ENCODE peak calls at places on chromosomes 1 and 21, in nine cellular contexts. I, Y, P, E, A, M, U, J and D are unnamed samples.

GRCh38 chr21:44924611-44925010 is 3.9 kb upstream of the ITGB2 start:
- DNase-seq in M (no peak), E (no peak), J (no peak), P (no peak), I (no peak), A (no peak), U (no peak), Y (no peak), D (no peak)

GRCh38 chr1:196593955-196594354 is 14.3 kb downstream of the KCNT2 start:
- DNase-seq in U (no peak), Y (no peak), A (no peak), J (no peak), I (no peak), P (no peak), E (no peak), M (no peak), D (no peak)

GRCh38 chr1:167333114-167333513 is 112.4 kb downstream of the POU2F1 start:
- DNase-seq in A (no peak), I (no peak), E (no peak), Y (no peak), M (no peak), P (no peak), J (no peak), U (no peak), D (no peak)

GRCh38 chr1:209805875-209806760 is at the start of gene IRF6:
- DNase-seq in M (peak; percentile 57), Y (peak; percentile 51), I (peak; percentile 96), A (peak; percentile 94), P (peak; percentile 37), J (peak; percentile 90), E (peak; percentile 33), U (peak; percentile 42), D (peak; percentile 41)

GRCh38 chr1:94422115-94422820 is 4.1 kb downstream of the ABCD3 start:
- DNase-seq in A (no peak), E (no peak), M (no peak), J (no peak), P (no peak), U (no peak), I (no peak), Y (peak; percentile 24), D (no peak)

GRCh38 chr1:230706887-230707731 is 6.8 kb downstream of the AGT start:
- DNase-seq in A (no peak), P (no peak), U (no peak), E (no peak), Y (no peak), J (no peak), M (no peak), I (no peak), D (no peak)

GRCh38 chr1:1938613-1939295 is 19.7 kb upstream of the TMEM52 start:
- DNase-seq in M (no peak), A (no peak), Y (no peak), I (no peak), U (no peak), P (no peak), E (no peak), J (no peak), D (no peak)

GRCh38 chr1:231039161-231040018 is 664 bp downstream of the FAM89A start:
- DNase-seq in J (no peak), E (peak; percentile 46), Y (peak; percentile 37), U (no peak), M (peak; percentile 26), I (peak; percentile 51), A (peak; percentile 58), P (no peak), D (no peak)

GRCh38 chr1:232980336-232980978 is 30.0 kb downstream of the NTPCR start:
- DNase-seq in M (no peak), U (no peak), P (no peak), Y (peak; percentile 23), E (no peak), J (no peak), I (no peak), A (no peak), D (no peak)

GRCh38 chr21:34836103-34836932 is 167.5 kb downstream of the CLIC6 start:
- DNase-seq in Y (peak; percentile 100), U (peak; percentile 53), J (peak; percentile 91), E (peak; percentile 60), A (peak; percentile 84), I (peak; percentile 67), M (no peak), P (peak; percentile 74), D (no peak)

GRCh38 chr1:61605607-61606321 is 119.2 kb downstream of the TM2D1 start:
- DNase-seq in E (no peak), M (no peak), J (no peak), P (no peak), I (no peak), U (no peak), A (no peak), Y (peak; percentile 15), D (no peak)

GRCh38 chr21:45258476-45258875 is 29.2 kb downstream of the POFUT2 start:
- DNase-seq in U (no peak), P (no peak), J (peak; percentile 54), E (no peak), I (no peak), A (peak; percentile 48), Y (no peak), M (no peak), D (no peak)

GRCh38 chr1:117967472-117967871 is 37.9 kb downstream of the WDR3 start:
- DNase-seq in E (no peak), I (no peak), U (no peak), A (no peak), M (no peak), Y (peak; percentile 65), P (no peak), J (no peak), D (no peak)

GRCh38 chr1:203717120-203717519 is 47.9 kb upstream of the LAX1 start:
- DNase-seq in Y (no peak), A (no peak), U (no peak), P (no peak), J (peak; percentile 2), I (no peak), E (no peak), M (no peak), D (no peak)

GRCh38 chr1:150971583-150972416 is 2.8 kb downstream of the CERS2 start:
- DNase-seq in I (no peak), M (no peak), E (no peak), U (no peak), P (no peak), J (no peak), Y (no peak), A (peak; percentile 65), D (no peak)

GRCh38 chr1:11767932-11768704 is 6.1 kb downstream of the C1orf167 start:
- DNase-seq in I (no peak), P (no peak), A (no peak), J (no peak), Y (no peak), E (no peak), M (no peak), U (no peak), D (no peak)

GRCh38 chr1:10899490-10900264 is 103.2 kb upstream of the CASZ1 start:
- DNase-seq in P (no peak), M (no peak), I (no peak), J (peak; percentile 59), E (no peak), U (no peak), A (no peak), Y (no peak), D (no peak)

GRCh38 chr21:29738730-29739129 is 201.1 kb downstream of the GRIK1 start:
- DNase-seq in E (no peak), A (no peak), Y (no peak), U (no peak), I (no peak), M (no peak), P (no peak), J (no peak), D (no peak)

GRCh38 chr1:44720281-44720680 is 10.7 kb downstream of the RNU5D-1 start:
- DNase-seq in M (no peak), U (no peak), P (no peak), A (no peak), I (no peak), J (no peak), Y (no peak), E (no peak), D (no peak)

GRCh38 chr21:44618909-44619308 is 7.0 kb downstream of the KRTAP10-8 start:
- DNase-seq in I (peak; percentile 71), M (no peak), J (no peak), U (no peak), P (no peak), E (no peak), A (no peak), Y (no peak), D (no peak)

GRCh38 chr1:97091263-97091662 is 369.7 kb downstream of the PTBP2 start:
- DNase-seq in P (no peak), A (no peak), E (no peak), U (no peak), J (no peak), M (no peak), Y (no peak), I (no peak), D (no peak)
- TF ChIP-seq POLR2A in P (no peak), A (no peak), E (no peak), U (no peak), J (no peak), M (no peak), Y (no peak), I (no peak), D (no peak)

GRCh38 chr21:27145134-27145798 is 178.4 kb upstream of the ADAMTS5 start:
- DNase-seq in U (no peak), P (no peak), E (no peak), I (no peak), J (no peak), Y (no peak), M (no peak), A (no peak), D (no peak)

GRCh38 chr21:27149034-27149433 is 182.1 kb upstream of the ADAMTS5 start:
- DNase-seq in U (no peak), A (no peak), M (no peak), P (no peak), I (no peak), Y (peak; percentile 24), J (no peak), E (no peak), D (no peak)

GRCh38 chr21:27143476-27143875 is 176.6 kb upstream of the ADAMTS5 start:
- DNase-seq in A (no peak), J (no peak), Y (no peak), I (no peak), M (no peak), P (no peak), E (no peak), U (no peak), D (no peak)

GRCh38 chr21:27146268-27146667 is 179.4 kb upstream of the ADAMTS5 start:
- DNase-seq in E (no peak), U (no peak), Y (no peak), A (no peak), J (no peak), P (no peak), I (no peak), M (no peak), D (no peak)
- H3K9me3 ChIP-seq in E (no peaks in the 10 kb centered on the region), U (no peaks in the 10 kb centered on the region), Y (no peaks in the 10 kb centered on the region), A (no peaks in the 10 kb centered on the region), J (no peaks in the 10 kb centered on the region), P (no peaks in the 10 kb centered on the region), I (no peaks in the 10 kb centered on the region), M (peaks cover 4% of the 10 kb centered on the region), D (no peaks in the 10 kb centered on the region)

GRCh38 chr1:108661030-108661609 is at the start of gene HENMT1:
- DNase-seq in J (peak; percentile 81), U (no peak), P (peak; percentile 54), I (peak; percentile 84), A (peak; percentile 74), E (peak; percentile 19), Y (peak; percentile 35), M (peak; percentile 65), D (no peak)
- TF ChIP-seq POLR2A in J (peak; percentile 30), U (peak; percentile 33), P (no peak), I (no peak), A (peak; percentile 21), E (peak; percentile 38), Y (no peak), M (no peak), D (no peak)

GRCh38 chr1:49622877-49623276 is 400.9 kb downstream of the AGBL4 start:
- DNase-seq in Y (no peak), M (no peak), E (no peak), A (no peak), I (no peak), J (no peak), P (no peak), U (no peak), D (no peak)
- H3K9me3 ChIP-seq in Y (no peaks in the 10 kb centered on the region), M (peaks cover 10% of the 10 kb centered on the region), E (no peaks in the 10 kb centered on the region), A (no peaks in the 10 kb centered on the region), I (no peaks in the 10 kb centered on the region), J (no peaks in the 10 kb centered on the region), P (no peaks in the 10 kb centered on the region), U (no peaks in the 10 kb centered on the region), D (no peaks in the 10 kb centered on the region)